ENCODE peak calls at places on chromosome 6, in ten cellular contexts. U, H, J, C, G, F, R, S, I and W are unnamed samples.

GRCh38 chr6:169959129-169960002 is 207.9 kb downstream of the ERMARD start:
- DNase-seq in G (no peak), I (no peak), C (no peak), F (peak), J (no peak), S (peak), R (no peak), U (peak), H (no peak), W (no peak)

GRCh38 chr6:116461563-116462507 is 660 bp downstream of the CALHM6 start:
- DNase-seq in U (peak), F (no peak), G (peak), R (peak), I (peak), C (no peak), J (no peak), H (peak), S (peak), W (peak)

GRCh38 chr6:140806431-140806830 is 1326.3 kb upstream of the GJE1 start:
- DNase-seq in F (no peak), C (no peak), H (no peak), J (no peak), S (no peak), U (no peak), I (peak), R (no peak), G (no peak), W (no peak)

GRCh38 chr6:1526689-1527088 is 83.0 kb upstream of the FOXC1 start:
- DNase-seq in J (no peak), C (no peak), S (no peak), H (peak), U (no peak), G (no peak), I (no peak), R (no peak), F (no peak), W (no peak)

GRCh38 chr6:40585661-40586269 is 1.4 kb downstream of the LRFN2 start:
- DNase-seq in S (no peak), U (no peak), F (no peak), I (no peak), J (no peak), H (no peak), G (no peak), R (no peak), C (no peak), W (no peak)

GRCh38 chr6:137283940-137284910 is 65.0 kb upstream of the IFNGR1 start:
- DNase-seq in C (no peak), F (no peak), R (no peak), H (no peak), J (no peak), S (no peak), U (no peak), G (peak), I (peak), W (no peak)

GRCh38 chr6:39197521-39198500 is 31.5 kb downstream of the KCNK5 start:
- DNase-seq in U (no peak), J (no peak), G (no peak), H (no peak), R (no peak), C (no peak), S (no peak), F (no peak), I (no peak), W (no peak)

GRCh38 chr6:132122871-132123270 is 171.7 kb upstream of the CCN2 start:
- DNase-seq in F (no peak), R (no peak), U (no peak), J (no peak), I (peak), C (no peak), H (no peak), G (no peak), S (no peak), W (no peak)

GRCh38 chr6:92779758-92780157 is 639.6 kb downstream of the EPHA7 start:
- DNase-seq in S (no peak), I (peak), U (no peak), C (no peak), H (no peak), F (peak), G (no peak), J (no peak), R (peak), W (no peak)

DNA sequence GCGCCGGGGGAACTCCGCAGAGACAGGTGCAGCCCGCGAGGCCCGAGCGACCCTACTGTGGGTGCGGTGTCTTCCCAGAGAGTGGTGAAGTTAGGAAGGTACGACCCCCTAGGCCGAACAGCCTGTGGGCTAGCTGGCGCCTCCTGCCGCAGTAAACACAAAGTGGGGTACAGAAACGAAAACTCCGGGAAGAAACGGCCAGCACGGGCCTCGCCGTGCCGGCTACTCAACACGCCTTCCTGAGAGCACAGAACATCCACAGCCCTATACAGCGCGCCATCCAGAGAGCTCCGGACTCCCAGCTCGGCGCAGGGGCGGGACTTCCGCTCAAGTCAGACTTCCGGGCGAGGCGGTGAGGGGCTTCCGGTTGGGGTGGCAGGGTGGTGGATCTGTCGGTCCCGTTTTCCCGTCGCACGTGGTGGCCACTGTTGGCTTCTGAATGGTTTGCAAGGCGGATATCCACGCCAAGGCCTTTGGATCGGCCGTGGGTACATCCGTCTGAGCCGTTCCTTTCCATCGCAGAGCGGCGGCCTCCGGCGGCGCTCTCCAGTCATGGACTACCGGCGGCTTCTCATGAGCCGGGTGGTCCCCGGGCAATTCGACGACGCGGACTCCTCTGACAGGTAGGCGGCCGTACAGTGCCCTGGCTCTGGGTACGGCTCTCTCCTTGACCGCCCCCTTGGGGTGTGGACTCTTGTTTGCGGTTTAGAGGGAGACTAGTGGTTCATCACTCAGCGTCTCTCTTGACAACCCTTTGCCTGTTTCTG is at the start of the genes CAGE1 and RIOK1:
- DNase-seq in J (peak), S (peak), U (peak), F (peak), R (peak), G (peak), C (peak), I (peak), H (peak), W (peak)
- TF ChIP-seq POLR2A in J (peak), S (peak), U (peak), F (peak), R (peak), G (peak), C (peak), I (peak), H (peak), W (peak)

GRCh38 chr6:30213654-30213998 is 420 bp upstream of the TRIM26 start:
- DNase-seq in U (no peak), I (no peak), F (no peak), C (no peak), R (no peak), H (no peak), J (no peak), S (no peak), G (no peak), W (no peak)

GRCh38 chr6:30223339-30223738 is 10.1 kb upstream of the TRIM26 start:
- DNase-seq in R (no peak), C (no peak), S (no peak), G (no peak), F (no peak), U (no peak), H (no peak), I (no peak), J (no peak), W (no peak)

GRCh38 chr6:30213999-30214982 is 1.1 kb upstream of the TRIM26 start:
- DNase-seq in J (peak), F (peak), I (peak), C (no peak), G (peak), U (peak), R (peak), S (peak), H (peak), W (peak)

GRCh38 chr6:30216096-30216495 is 2.9 kb upstream of the TRIM26 start:
- DNase-seq in J (no peak), S (no peak), U (no peak), I (no peak), R (no peak), G (no peak), F (no peak), H (no peak), C (no peak), W (no peak)

DNA sequence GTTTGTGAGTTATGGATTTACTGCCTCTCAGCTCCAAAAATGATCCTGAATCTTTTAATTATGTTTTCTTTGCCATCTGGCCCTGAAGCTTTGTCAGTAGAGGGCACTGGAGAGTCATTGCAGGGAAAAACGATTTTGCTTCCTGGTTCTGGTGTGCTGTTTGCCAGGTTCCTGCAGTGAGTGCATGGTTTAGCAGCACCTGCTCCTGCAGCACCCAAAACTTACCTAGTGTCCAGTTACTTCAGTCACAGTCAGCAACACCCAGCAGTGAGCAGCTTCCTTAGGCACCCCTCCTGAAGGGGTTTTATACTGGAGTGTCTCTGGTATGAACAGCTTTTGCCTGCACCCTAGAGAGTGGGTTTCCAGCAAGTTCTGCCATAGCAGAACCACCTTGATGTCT is 6.0 kb upstream of the TRIM26 start:
- DNase-seq in U (peak), H (peak), G (no peak), F (no peak), J (peak), I (peak), R (no peak), C (no peak), S (peak), W (peak)
- TF ChIP-seq POLR2A in U (no peak), H (no peak), G (no peak), F (no peak), J (no peak), I (no peak), R (no peak), C (no peak), S (no peak), W (no peak)

GRCh38 chr6:13574149-13574570 is 241 bp upstream of the SIRT5 start:
- DNase-seq in S (peak), U (peak), G (peak), F (peak), H (peak), J (peak), R (peak), C (peak), I (peak), W (peak)
- TF ChIP-seq POLR2A in S (no peak), U (no peak), G (peak), F (no peak), H (peak), J (peak), R (no peak), C (peak), I (peak), W (no peak)

GRCh38 chr6:29965873-29966601 is 23.7 kb downstream of the HLA-A start:
- DNase-seq in G (no peak), J (peak), H (peak), C (peak), S (peak), R (peak), U (peak), F (peak), I (peak), W (peak)
- TF ChIP-seq POLR2A in G (peak), J (no peak), H (no peak), C (no peak), S (no peak), R (no peak), U (no peak), F (no peak), I (no peak), W (peak)